ENCODE peak calls at places on chromosomes 4 and X, in five cellular contexts. One of them, this sample, is unnamed.

GRCh38 chrX:6363193-6363592 is 134.5 kb upstream of the NLGN4X start:
- DNase-seq in HL-60: no peak
- DNase-seq in ELR: no peak
- DNase-seq in AG08396: no peak
- DNase-seq in mucosa of gallbladder: no peak
- DNase-seq in this sample: no peak

GRCh38 chr4:82358773-82359324 is 14.9 kb downstream of the HNRNPD start:
- DNase-seq in HL-60: no peak
- DNase-seq in ELR: no peak
- DNase-seq in AG08396: no peak
- DNase-seq in mucosa of gallbladder: no peak
- DNase-seq in this sample: no peak

GRCh38 chr4:84451546-84451945 is 47.5 kb downstream of the NKX6-1 start:
- DNase-seq in HL-60: no peak
- DNase-seq in ELR: peak
- DNase-seq in AG08396: no peak
- DNase-seq in mucosa of gallbladder: no peak
- DNase-seq in this sample: no peak

GRCh38 chrX:104270916-104271512 is 16.3 kb upstream of the ESX1 start:
- DNase-seq in HL-60: no peak
- DNase-seq in ELR: peak
- DNase-seq in AG08396: peak
- DNase-seq in mucosa of gallbladder: peak
- DNase-seq in this sample: no peak

GRCh38 chr4:33626242-33626641 is 2618.1 kb downstream of the ARAP2 start:
- DNase-seq in HL-60: no peak
- DNase-seq in ELR: no peak
- DNase-seq in AG08396: no peak
- DNase-seq in mucosa of gallbladder: no peak
- DNase-seq in this sample: no peak

GRCh38 chrX:110795645-110796510 is at the start of gene CHRDL1:
- DNase-seq in HL-60: no peak
- DNase-seq in ELR: peak
- DNase-seq in AG08396: peak
- DNase-seq in mucosa of gallbladder: peak
- DNase-seq in this sample: no peak

GRCh38 chr4:19983072-19983471 is 268.6 kb upstream of the SLIT2 start:
- DNase-seq in HL-60: no peak
- DNase-seq in ELR: peak
- DNase-seq in AG08396: no peak
- DNase-seq in mucosa of gallbladder: no peak
- DNase-seq in this sample: peak

GRCh38 chrX:131841496-131842410 is 181.3 kb upstream of the STK26 start:
- DNase-seq in HL-60: no peak
- DNase-seq in ELR: peak
- DNase-seq in AG08396: peak
- DNase-seq in mucosa of gallbladder: peak
- DNase-seq in this sample: peak

GRCh38 chrX:39772057-39772832 is 325.5 kb downstream of the BCOR start:
- DNase-seq in HL-60: peak
- DNase-seq in ELR: no peak
- DNase-seq in AG08396: no peak
- DNase-seq in mucosa of gallbladder: peak
- DNase-seq in this sample: no peak

GRCh38 chrX:74230094-74230493 is 73.9 kb upstream of the ZCCHC13 start:
- DNase-seq in HL-60: no peak
- DNase-seq in ELR: no peak
- DNase-seq in AG08396: no peak
- DNase-seq in mucosa of gallbladder: no peak
- DNase-seq in this sample: no peak

GRCh38 chrX:104430720-104431119 is 135.3 kb upstream of the IL1RAPL2 start:
- DNase-seq in HL-60: no peak
- DNase-seq in ELR: no peak
- DNase-seq in AG08396: no peak
- DNase-seq in mucosa of gallbladder: no peak
- DNase-seq in this sample: no peak

GRCh38 chr4:186775867-186776266 is 52.2 kb upstream of the FAT1 start:
- DNase-seq in HL-60: no peak
- DNase-seq in ELR: no peak
- DNase-seq in AG08396: no peak
- DNase-seq in mucosa of gallbladder: no peak
- DNase-seq in this sample: no peak

GRCh38 chr4:139403457-139403856 is 50.5 kb upstream of the RAB33B start:
- DNase-seq in HL-60: no peak
- DNase-seq in ELR: peak
- DNase-seq in AG08396: no peak
- DNase-seq in mucosa of gallbladder: no peak
- DNase-seq in this sample: no peak

GRCh38 chr4:38314663-38315062 is 349.3 kb upstream of the KLF3 start:
- DNase-seq in HL-60: no peak
- DNase-seq in ELR: no peak
- DNase-seq in AG08396: no peak
- DNase-seq in mucosa of gallbladder: peak
- DNase-seq in this sample: no peak

GRCh38 chrX:69424161-69424560 is 80.0 kb upstream of the NALF2 start:
- DNase-seq in HL-60: no peak
- DNase-seq in ELR: peak
- DNase-seq in AG08396: peak
- DNase-seq in mucosa of gallbladder: no peak
- DNase-seq in this sample: no peak

GRCh38 chrX:153648358-153649177 is 1.6 kb downstream of the DUSP9 start:
- DNase-seq in HL-60: no peak
- DNase-seq in ELR: no peak
- DNase-seq in AG08396: no peak
- DNase-seq in mucosa of gallbladder: no peak
- DNase-seq in this sample: no peak

GRCh38 chr4:17763352-17763890 is 18.0 kb downstream of the FAM184B start:
- DNase-seq in HL-60: no peak
- DNase-seq in ELR: no peak
- DNase-seq in AG08396: no peak
- DNase-seq in mucosa of gallbladder: no peak
- DNase-seq in this sample: no peak

GRCh38 chr4:3515646-3516045 is 16.6 kb downstream of the LRPAP1 start:
- DNase-seq in HL-60: no peak
- DNase-seq in ELR: no peak
- DNase-seq in AG08396: no peak
- DNase-seq in mucosa of gallbladder: no peak
- DNase-seq in this sample: no peak